ENCODE peak calls at places on chromosomes 13 and 19, in nine cellular contexts. W is cardiac muscle cell, F is lower lobe of right lung, J is thoracic aorta, G is OCI-LY7, A is iPS DF 6.9, L is cardiac fibroblast, C is left lung, B is Peyer's patch. I is an unnamed sample.

GRCh38 chr13:90792335-90792734 is 555.2 kb upstream of the MIR17HG start:
- DNase-seq in W (no peak), F (no peak), J (no peak), G (no peak), A (no peak), L (no peak), C (no peak), B (no peak), I (no peak)

GRCh38 chr19:6476155-6476895 is 5.3 kb downstream of the DENND1C start:
- DNase-seq in W (peak; percentile 49), F (peak; percentile 93), J (no peak), G (peak; percentile 93), A (peak; percentile 96), L (peak; percentile 48), C (peak; percentile 77), B (peak; percentile 95), I (peak; percentile 41)

GRCh38 chr19:7941895-7942596 is 1.4 kb downstream of the TIMM44 start:
- DNase-seq in W (no peak), F (no peak), J (no peak), G (no peak), A (no peak), L (no peak), C (no peak), B (no peak), I (no peak)

GRCh38 chr13:84417426-84417825 is 535.2 kb upstream of the SLITRK1 start:
- DNase-seq in W (no peak), F (no peak), J (no peak), G (no peak), A (no peak), L (peak; percentile 12), C (no peak), B (no peak), I (no peak)

GRCh38 chr13:67726979-67727378 is 496.8 kb upstream of the PCDH9 start:
- DNase-seq in W (no peak), F (no peak), J (no peak), G (no peak), A (no peak), L (no peak), C (no peak), B (no peak), I (no peak)

GRCh38 chr19:57434386-57435061 is 601 bp upstream of the ZNF749 start:
- DNase-seq in W (no peak), F (no peak), J (no peak), G (no peak), A (no peak), L (no peak), C (no peak), B (no peak), I (no peak)

GRCh38 chr19:8174706-8175105 is 25.3 kb upstream of the FBN3 start:
- DNase-seq in W (no peak), F (no peak), J (no peak), G (no peak), A (no peak), L (no peak), C (no peak), B (no peak), I (no peak)

GRCh38 chr13:99893567-99893966 is 78.0 kb downstream of the ZIC5 start:
- DNase-seq in W (no peak), F (no peak), J (no peak), G (no peak), A (no peak), L (no peak), C (no peak), B (no peak), I (no peak)

GRCh38 chr19:32396046-32396652 is 9.4 kb upstream of the DPY19L3 start:
- DNase-seq in W (no peak), F (no peak), J (no peak), G (no peak), A (no peak), L (no peak), C (no peak), B (no peak), I (no peak)

GRCh38 chr19:46951236-46951986 is 68.2 kb upstream of the NPAS1 start:
- DNase-seq in W (no peak), F (no peak), J (no peak), G (no peak), A (no peak), L (peak; percentile 37), C (no peak), B (peak; percentile 93), I (no peak)

GRCh38 chr13:36244073-36244472 is 29.7 kb upstream of the SOHLH2 start:
- DNase-seq in W (no peak), F (no peak), J (no peak), G (no peak), A (no peak), L (no peak), C (no peak), B (no peak), I (no peak)

GRCh38 chr13:36244990-36245389 is 30.6 kb upstream of the SOHLH2 start:
- DNase-seq in W (no peak), F (no peak), J (no peak), G (no peak), A (no peak), L (no peak), C (no peak), B (no peak), I (no peak)

GRCh38 chr13:36248700-36249099 is 34.3 kb upstream of the SOHLH2 start:
- DNase-seq in W (no peak), F (no peak), J (no peak), G (no peak), A (no peak), L (no peak), C (no peak), B (no peak), I (no peak)

DNA sequence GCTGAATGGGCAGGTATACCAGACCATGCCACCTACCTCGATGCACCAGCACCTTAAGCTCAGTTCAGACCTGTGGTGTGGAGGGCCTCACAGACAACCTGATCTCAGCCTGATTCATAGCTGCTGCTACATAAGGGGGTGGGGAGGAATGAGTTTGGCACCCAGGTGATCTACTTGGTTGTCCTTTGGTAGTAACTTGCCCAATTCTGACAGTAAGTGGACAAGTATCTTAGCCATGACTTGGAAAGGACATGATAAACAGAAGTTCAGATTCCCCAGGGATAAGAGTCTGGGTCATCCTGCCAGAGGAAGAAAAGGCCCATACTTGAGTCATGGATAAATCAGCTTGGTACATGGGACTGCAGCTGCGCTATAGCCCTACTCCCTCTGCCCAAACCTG is 28.4 kb upstream of the SOHLH2 start:
- DNase-seq in W (no peak), F (no peak), J (no peak), G (no peak), A (no peak), L (no peak), C (no peak), B (no peak), I (no peak)
- H3K4me3 ChIP-seq in W (no peak overlapping the region), F (no peak overlapping the region), J (no peak overlapping the region), G (no peak overlapping the region), A (no peak overlapping the region), L (no peak overlapping the region), C (no peak overlapping the region), B (no peak overlapping the region), I (no peak overlapping the region)

DNA sequence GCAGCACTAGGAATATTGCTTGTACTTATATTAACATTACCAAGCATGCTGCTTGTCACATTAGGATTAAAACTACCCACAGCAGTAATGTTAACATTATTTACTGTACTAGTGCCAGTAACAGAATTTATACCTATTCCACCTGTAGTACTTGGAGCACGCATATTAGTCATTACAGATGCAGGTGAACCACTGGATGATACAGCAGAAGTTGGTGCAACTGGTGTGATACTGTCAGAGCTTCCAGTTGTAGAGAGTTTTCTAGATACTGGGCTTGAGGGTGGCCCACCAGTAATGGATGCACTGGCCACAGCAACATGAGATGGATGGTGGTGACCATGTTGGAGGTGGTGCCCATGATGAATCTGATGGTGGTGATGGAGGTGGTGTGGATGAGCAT is 1.1 kb downstream of the TSC22D1 start:
- DNase-seq in W (no peak), F (no peak), J (no peak), G (no peak), A (no peak), L (no peak), C (no peak), B (no peak), I (no peak)
- H3K4me3 ChIP-seq in W (peak overlapping the region; percentile 74), F (peak overlapping the region; percentile 93), J (peak overlapping the region; percentile 96), G (peak overlapping the region; percentile 91), A (no peak overlapping the region), L (peak overlapping the region; percentile 85), C (peak overlapping the region; percentile 90), B (peak overlapping the region; percentile 97), I (no peak overlapping the region)

GRCh38 chr19:12668937-12669271 is 2.3 kb downstream of the WDR83 start:
- DNase-seq in W (peak; percentile 59), F (peak; percentile 76), J (no peak), G (no peak), A (no peak), L (peak; percentile 64), C (no peak), B (peak; percentile 73), I (no peak)

GRCh38 chr19:12668346-12668745 is 1.7 kb downstream of the WDR83 start:
- DNase-seq in W (no peak), F (no peak), J (no peak), G (no peak), A (no peak), L (no peak), C (no peak), B (no peak), I (no peak)

GRCh38 chr19:12669272-12670158 is 2.9 kb downstream of the WDR83 start:
- DNase-seq in W (peak; percentile 90), F (peak; percentile 86), J (no peak), G (peak; percentile 88), A (no peak), L (peak; percentile 89), C (peak; percentile 82), B (peak; percentile 89), I (peak; percentile 74)

GRCh38 chr19:12666305-12667048 is at the start of the genes MAN2B1 and WDR83:
- DNase-seq in W (peak; percentile 71), F (peak; percentile 83), J (no peak), G (peak; percentile 85), A (no peak), L (peak; percentile 67), C (peak; percentile 72), B (peak; percentile 88), I (peak; percentile 46)

GRCh38 chr19:12667903-12668302 is 1.3 kb downstream of the WDR83 start:
- DNase-seq in W (no peak), F (no peak), J (no peak), G (no peak), A (no peak), L (no peak), C (no peak), B (no peak), I (no peak)
- H3K4me3 ChIP-seq in W (peak overlapping the region; percentile 82), F (peak overlapping the region; percentile 95), J (peak overlapping the region; percentile 84), G (peak overlapping the region; percentile 96), A (no peak overlapping the region), L (peak overlapping the region; percentile 96), C (no peak overlapping the region), B (peak overlapping the region; percentile 84), I (no peak overlapping the region)

DNA sequence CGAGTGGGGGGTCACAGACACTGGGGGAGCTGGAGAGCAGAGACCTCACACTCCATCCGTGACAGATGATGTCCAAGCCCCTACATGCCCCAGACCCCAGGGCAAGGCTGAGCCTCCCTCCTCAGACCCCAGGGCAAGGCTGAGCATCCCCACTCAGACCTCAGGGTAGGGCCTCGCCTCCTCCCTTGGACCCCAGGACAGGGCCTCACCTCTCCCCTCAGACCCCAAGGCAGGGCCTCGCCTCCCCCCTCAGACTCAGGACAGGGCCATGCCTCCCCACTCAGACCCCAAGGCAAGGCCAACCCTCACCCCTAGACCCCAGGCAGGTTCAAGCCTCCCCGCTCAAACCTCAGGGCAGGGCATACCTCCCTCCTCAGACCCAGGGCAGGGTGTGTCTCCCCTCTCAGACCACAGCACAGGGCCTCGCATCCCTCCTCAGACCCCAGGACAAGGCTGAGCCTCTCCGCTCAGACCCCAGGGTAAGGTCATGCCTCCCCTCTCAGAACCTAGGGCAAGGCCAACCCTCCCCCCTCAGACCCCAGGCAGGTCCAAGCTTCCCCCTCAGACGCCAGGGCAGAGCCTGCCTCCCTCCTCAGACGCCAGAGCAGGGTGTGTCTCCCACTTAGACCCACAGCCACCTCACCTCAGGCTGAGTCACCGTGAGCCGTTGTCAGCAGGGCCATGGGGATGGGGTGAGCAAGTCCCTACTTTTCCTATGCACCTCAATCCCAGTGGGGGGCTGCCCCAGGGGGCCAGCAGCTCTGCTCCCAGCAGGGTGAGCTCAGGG is 1.7 kb upstream of the S1PR4 start:
- DNase-seq in W (no peak), F (peak; percentile 85), J (no peak), G (no peak), A (no peak), L (peak; percentile 17), C (peak; percentile 87), B (peak; percentile 68), I (no peak)
- H3K4me3 ChIP-seq in W (no peak overlapping the region), F (peak overlapping the region; percentile 36), J (no peak overlapping the region), G (no peak overlapping the region), A (no peak overlapping the region), L (no peak overlapping the region), C (no peak overlapping the region), B (no peak overlapping the region), I (no peak overlapping the region)